ENCODE peak calls at places on chromosomes 13 and 19, in nine cellular contexts. One of them, this sample, is unnamed.

GRCh38 chr19:47682939-47683338 is 30.3 kb upstream of the EHD2 start:
- DNase-seq in esophagus squamous epithelium: no peak
- DNase-seq in psoas muscle: peak; percentile 4
- DNase-seq in mesendoderm: peak; percentile 93
- DNase-seq in right lobe of liver: no peak
- DNase-seq in effector memory CD4-positive, alpha-beta T cell: no peak
- DNase-seq in neural progenitor cell: no peak
- DNase-seq in CD4-positive, CD25-positive, alpha-beta regulatory T cell: no peak
- DNase-seq in hepatocyte: no peak
- DNase-seq in this sample: no peak

GRCh38 chr19:51598159-51598915 is 27.3 kb downstream of the ZNF175 start:
- DNase-seq in CD4-positive, CD25-positive, alpha-beta regulatory T cell: no peak
- DNase-seq in effector memory CD4-positive, alpha-beta T cell: no peak
- DNase-seq in psoas muscle: no peak
- DNase-seq in hepatocyte: no peak
- DNase-seq in neural progenitor cell: no peak
- DNase-seq in esophagus squamous epithelium: no peak
- DNase-seq in mesendoderm: no peak
- DNase-seq in right lobe of liver: no peak
- DNase-seq in this sample: no peak

GRCh38 chr13:51845574-51846318 is 769 bp upstream of the TMEM272 start:
- DNase-seq in esophagus squamous epithelium: no peak
- DNase-seq in psoas muscle: no peak
- DNase-seq in effector memory CD4-positive, alpha-beta T cell: no peak
- DNase-seq in CD4-positive, CD25-positive, alpha-beta regulatory T cell: no peak
- DNase-seq in right lobe of liver: no peak
- DNase-seq in mesendoderm: peak; percentile 1
- DNase-seq in neural progenitor cell: no peak
- DNase-seq in hepatocyte: no peak
- DNase-seq in this sample: no peak

GRCh38 chr19:17950310-17951150 is 16.4 kb upstream of the KCNN1 start:
- DNase-seq in neural progenitor cell: peak; percentile 67
- DNase-seq in CD4-positive, CD25-positive, alpha-beta regulatory T cell: peak; percentile 55
- DNase-seq in esophagus squamous epithelium: no peak
- DNase-seq in hepatocyte: no peak
- DNase-seq in effector memory CD4-positive, alpha-beta T cell: peak; percentile 48
- DNase-seq in mesendoderm: no peak
- DNase-seq in right lobe of liver: no peak
- DNase-seq in psoas muscle: no peak
- DNase-seq in this sample: no peak

GRCh38 chr19:58046856-58047255 is 12.2 kb upstream of the ZNF135 start:
- DNase-seq in mesendoderm: no peak
- DNase-seq in hepatocyte: no peak
- DNase-seq in esophagus squamous epithelium: no peak
- DNase-seq in psoas muscle: no peak
- DNase-seq in right lobe of liver: peak; percentile 19
- DNase-seq in CD4-positive, CD25-positive, alpha-beta regulatory T cell: no peak
- DNase-seq in effector memory CD4-positive, alpha-beta T cell: no peak
- DNase-seq in neural progenitor cell: no peak
- DNase-seq in this sample: no peak

GRCh38 chr19:677201-677600 is 1.0 kb downstream of the FSTL3 start:
- DNase-seq in effector memory CD4-positive, alpha-beta T cell: no peak
- DNase-seq in esophagus squamous epithelium: no peak
- DNase-seq in mesendoderm: no peak
- DNase-seq in right lobe of liver: no peak
- DNase-seq in psoas muscle: peak; percentile 87
- DNase-seq in CD4-positive, CD25-positive, alpha-beta regulatory T cell: no peak
- DNase-seq in neural progenitor cell: no peak
- DNase-seq in hepatocyte: peak; percentile 85
- DNase-seq in this sample: no peak

GRCh38 chr19:43524922-43525835 is 1.8 kb downstream of the ETHE1 start:
- DNase-seq in neural progenitor cell: peak; percentile 38
- DNase-seq in mesendoderm: peak; percentile 55
- DNase-seq in effector memory CD4-positive, alpha-beta T cell: no peak
- DNase-seq in psoas muscle: no peak
- DNase-seq in hepatocyte: peak; percentile 75
- DNase-seq in esophagus squamous epithelium: no peak
- DNase-seq in CD4-positive, CD25-positive, alpha-beta regulatory T cell: no peak
- DNase-seq in right lobe of liver: peak; percentile 90
- DNase-seq in this sample: no peak

GRCh38 chr13:91554101-91554500 is 155.7 kb downstream of the GPC5 start:
- DNase-seq in esophagus squamous epithelium: no peak
- DNase-seq in neural progenitor cell: no peak
- DNase-seq in hepatocyte: no peak
- DNase-seq in psoas muscle: no peak
- DNase-seq in right lobe of liver: no peak
- DNase-seq in mesendoderm: no peak
- DNase-seq in effector memory CD4-positive, alpha-beta T cell: no peak
- DNase-seq in CD4-positive, CD25-positive, alpha-beta regulatory T cell: no peak
- DNase-seq in this sample: no peak

GRCh38 chr13:24223341-24224231 is 63.1 kb downstream of the SPATA13 start:
- DNase-seq in CD4-positive, CD25-positive, alpha-beta regulatory T cell: no peak
- DNase-seq in right lobe of liver: no peak
- DNase-seq in psoas muscle: no peak
- DNase-seq in esophagus squamous epithelium: no peak
- DNase-seq in neural progenitor cell: no peak
- DNase-seq in mesendoderm: no peak
- DNase-seq in effector memory CD4-positive, alpha-beta T cell: no peak
- DNase-seq in hepatocyte: no peak
- DNase-seq in this sample: no peak

GRCh38 chr13:34300559-34300958 is 482.6 kb downstream of the RFC3 start:
- DNase-seq in effector memory CD4-positive, alpha-beta T cell: no peak
- DNase-seq in CD4-positive, CD25-positive, alpha-beta regulatory T cell: no peak
- DNase-seq in mesendoderm: no peak
- DNase-seq in neural progenitor cell: no peak
- DNase-seq in hepatocyte: peak; percentile 30
- DNase-seq in esophagus squamous epithelium: no peak
- DNase-seq in right lobe of liver: no peak
- DNase-seq in psoas muscle: no peak
- DNase-seq in this sample: no peak

GRCh38 chr13:34290661-34291060 is 472.7 kb downstream of the RFC3 start:
- DNase-seq in hepatocyte: no peak
- DNase-seq in effector memory CD4-positive, alpha-beta T cell: no peak
- DNase-seq in CD4-positive, CD25-positive, alpha-beta regulatory T cell: no peak
- DNase-seq in neural progenitor cell: peak; percentile 6
- DNase-seq in psoas muscle: no peak
- DNase-seq in mesendoderm: no peak
- DNase-seq in esophagus squamous epithelium: no peak
- DNase-seq in right lobe of liver: no peak
- DNase-seq in this sample: no peak

GRCh38 chr13:34294483-34295129 is 476.7 kb downstream of the RFC3 start:
- DNase-seq in CD4-positive, CD25-positive, alpha-beta regulatory T cell: no peak
- DNase-seq in psoas muscle: no peak
- DNase-seq in esophagus squamous epithelium: no peak
- DNase-seq in neural progenitor cell: peak; percentile 9
- DNase-seq in right lobe of liver: no peak
- DNase-seq in mesendoderm: no peak
- DNase-seq in effector memory CD4-positive, alpha-beta T cell: no peak
- DNase-seq in hepatocyte: no peak
- DNase-seq in this sample: no peak
- H3K27me3 ChIP-seq in CD4-positive, CD25-positive, alpha-beta regulatory T cell: no peaks in the 10 kb centered on the region
- H3K27me3 ChIP-seq in psoas muscle: no peaks in the 10 kb centered on the region
- H3K27me3 ChIP-seq in esophagus squamous epithelium: no peaks in the 10 kb centered on the region
- H3K27me3 ChIP-seq in neural progenitor cell: no peaks in the 10 kb centered on the region
- H3K27me3 ChIP-seq in right lobe of liver: no peaks in the 10 kb centered on the region
- H3K27me3 ChIP-seq in mesendoderm: no peaks in the 10 kb centered on the region
- H3K27me3 ChIP-seq in effector memory CD4-positive, alpha-beta T cell: no peaks in the 10 kb centered on the region
- H3K27me3 ChIP-seq in hepatocyte: no peaks in the 10 kb centered on the region
- H3K27me3 ChIP-seq in this sample: no peaks in the 10 kb centered on the region

GRCh38 chr19:44847144-44848035 is 1.3 kb downstream of the NECTIN2 start:
- DNase-seq in effector memory CD4-positive, alpha-beta T cell: peak; percentile 13
- DNase-seq in right lobe of liver: peak; percentile 83
- DNase-seq in mesendoderm: peak; percentile 76
- DNase-seq in psoas muscle: peak; percentile 72
- DNase-seq in esophagus squamous epithelium: no peak
- DNase-seq in CD4-positive, CD25-positive, alpha-beta regulatory T cell: no peak
- DNase-seq in hepatocyte: peak; percentile 92
- DNase-seq in neural progenitor cell: peak; percentile 75
- DNase-seq in this sample: no peak
- H3K4me1 ChIP-seq in effector memory CD4-positive, alpha-beta T cell: peaks cover 35% of the 10 kb centered on the region
- H3K4me1 ChIP-seq in right lobe of liver: peaks cover 19% of the 10 kb centered on the region
- H3K4me1 ChIP-seq in mesendoderm: peaks cover 7% of the 10 kb centered on the region
- H3K4me1 ChIP-seq in psoas muscle: no peaks in the 10 kb centered on the region
- H3K4me1 ChIP-seq in esophagus squamous epithelium: peaks cover 27% of the 10 kb centered on the region
- H3K4me1 ChIP-seq in CD4-positive, CD25-positive, alpha-beta regulatory T cell: peaks cover 35% of the 10 kb centered on the region
- H3K4me1 ChIP-seq in hepatocyte: peaks cover 23% of the 10 kb centered on the region
- H3K4me1 ChIP-seq in neural progenitor cell: peaks cover 22% of the 10 kb centered on the region
- H3K4me1 ChIP-seq in this sample: peaks cover 6% of the 10 kb centered on the region

GRCh38 chr19:3607398-3608078 is 863 bp upstream of the TBXA2R start:
- DNase-seq in CD4-positive, CD25-positive, alpha-beta regulatory T cell: no peak
- DNase-seq in hepatocyte: no peak
- DNase-seq in esophagus squamous epithelium: no peak
- DNase-seq in neural progenitor cell: peak; percentile 66
- DNase-seq in mesendoderm: peak; percentile 87
- DNase-seq in effector memory CD4-positive, alpha-beta T cell: no peak
- DNase-seq in psoas muscle: peak; percentile 70
- DNase-seq in right lobe of liver: no peak
- DNase-seq in this sample: no peak

GRCh38 chr19:3608750-3609322 is 2.2 kb upstream of the TBXA2R start:
- DNase-seq in psoas muscle: peak; percentile 61
- DNase-seq in mesendoderm: no peak
- DNase-seq in neural progenitor cell: no peak
- DNase-seq in esophagus squamous epithelium: no peak
- DNase-seq in hepatocyte: no peak
- DNase-seq in CD4-positive, CD25-positive, alpha-beta regulatory T cell: no peak
- DNase-seq in effector memory CD4-positive, alpha-beta T cell: no peak
- DNase-seq in right lobe of liver: no peak
- DNase-seq in this sample: no peak

GRCh38 chr19:3606690-3607289 is at the start of gene TBXA2R:
- DNase-seq in hepatocyte: peak; percentile 55
- DNase-seq in esophagus squamous epithelium: no peak
- DNase-seq in psoas muscle: no peak
- DNase-seq in neural progenitor cell: peak; percentile 64
- DNase-seq in effector memory CD4-positive, alpha-beta T cell: peak; percentile 20
- DNase-seq in right lobe of liver: no peak
- DNase-seq in CD4-positive, CD25-positive, alpha-beta regulatory T cell: peak; percentile 21
- DNase-seq in mesendoderm: peak; percentile 49
- DNase-seq in this sample: no peak

GRCh38 chr19:3609779-3610719 is 3.4 kb upstream of the TBXA2R start:
- DNase-seq in effector memory CD4-positive, alpha-beta T cell: no peak
- DNase-seq in esophagus squamous epithelium: no peak
- DNase-seq in neural progenitor cell: no peak
- DNase-seq in psoas muscle: no peak
- DNase-seq in mesendoderm: no peak
- DNase-seq in CD4-positive, CD25-positive, alpha-beta regulatory T cell: no peak
- DNase-seq in hepatocyte: no peak
- DNase-seq in right lobe of liver: peak; percentile 51
- DNase-seq in this sample: no peak

DNA sequence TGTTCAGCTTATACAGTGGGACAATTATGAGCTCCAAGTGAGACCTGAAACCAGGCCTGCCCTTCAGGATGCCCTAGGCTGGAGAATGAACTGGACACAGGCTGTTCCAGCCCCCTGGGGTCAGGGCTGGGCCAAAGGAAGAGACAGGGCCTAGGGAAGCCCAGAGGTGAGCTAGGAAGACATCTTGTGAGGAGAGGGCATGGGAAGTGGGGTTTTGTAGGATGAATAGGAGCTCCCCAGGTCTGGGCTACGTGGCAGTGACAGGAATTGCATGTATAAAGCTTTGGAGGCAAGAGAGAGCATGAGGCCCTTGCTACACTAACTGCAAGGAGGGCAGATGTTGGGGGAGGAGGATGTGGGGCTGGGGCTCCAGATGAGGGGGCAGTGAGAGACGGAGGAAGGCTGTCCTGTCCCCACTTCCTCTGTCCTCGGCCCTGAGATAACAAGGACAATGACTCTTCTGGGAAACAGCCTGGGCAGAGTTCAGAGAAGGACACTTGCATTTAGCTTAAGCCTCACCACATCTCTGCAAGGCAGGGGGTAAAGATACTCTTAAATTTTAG is 1.5 kb upstream of the TBXA2R start:
- DNase-seq in neural progenitor cell: no peak
- DNase-seq in hepatocyte: no peak
- DNase-seq in effector memory CD4-positive, alpha-beta T cell: no peak
- DNase-seq in psoas muscle: peak; percentile 15
- DNase-seq in esophagus squamous epithelium: no peak
- DNase-seq in right lobe of liver: no peak
- DNase-seq in CD4-positive, CD25-positive, alpha-beta regulatory T cell: no peak
- DNase-seq in mesendoderm: no peak
- DNase-seq in this sample: no peak
- H3K4me3 ChIP-seq in neural progenitor cell: peak overlapping the region; percentile 40
- H3K4me3 ChIP-seq in hepatocyte: no peak overlapping the region
- H3K4me3 ChIP-seq in effector memory CD4-positive, alpha-beta T cell: no peak overlapping the region
- H3K4me3 ChIP-seq in psoas muscle: no peak overlapping the region
- H3K4me3 ChIP-seq in esophagus squamous epithelium: no peak overlapping the region
- H3K4me3 ChIP-seq in right lobe of liver: no peak overlapping the region
- H3K4me3 ChIP-seq in CD4-positive, CD25-positive, alpha-beta regulatory T cell: no peak overlapping the region
- H3K4me3 ChIP-seq in mesendoderm: no peak overlapping the region
- H3K4me3 ChIP-seq in this sample: no peak overlapping the region

DNA sequence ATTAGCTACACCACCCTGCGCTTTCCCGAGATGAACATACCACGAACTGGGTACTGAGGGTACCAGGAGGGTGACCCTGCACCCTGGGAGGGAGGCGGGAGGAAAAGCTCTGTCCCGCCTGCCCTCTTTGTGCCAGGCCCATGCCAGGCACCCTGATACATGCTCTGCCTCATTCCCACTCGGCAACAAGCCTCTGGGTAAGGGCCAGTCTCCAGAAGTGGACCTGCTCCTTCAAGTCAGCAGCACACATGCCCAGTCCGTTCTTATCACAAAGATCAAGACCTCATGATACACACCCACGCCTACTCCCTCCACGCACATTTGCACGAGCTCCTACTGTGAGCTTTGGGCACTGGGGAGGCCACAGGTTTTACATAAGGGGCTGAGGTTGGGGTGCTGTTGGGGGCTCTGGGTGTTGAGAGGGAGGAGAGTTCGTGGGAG is 2.0 kb upstream of the FFAR1 start:
- DNase-seq in effector memory CD4-positive, alpha-beta T cell: no peak
- DNase-seq in neural progenitor cell: no peak
- DNase-seq in hepatocyte: no peak
- DNase-seq in right lobe of liver: peak; percentile 39
- DNase-seq in mesendoderm: no peak
- DNase-seq in esophagus squamous epithelium: no peak
- DNase-seq in psoas muscle: no peak
- DNase-seq in CD4-positive, CD25-positive, alpha-beta regulatory T cell: no peak
- DNase-seq in this sample: no peak
- H3K27me3 ChIP-seq in effector memory CD4-positive, alpha-beta T cell: no peaks in the 10 kb centered on the region
- H3K27me3 ChIP-seq in neural progenitor cell: peaks cover 36% of the 10 kb centered on the region
- H3K27me3 ChIP-seq in hepatocyte: no peaks in the 10 kb centered on the region
- H3K27me3 ChIP-seq in right lobe of liver: no peaks in the 10 kb centered on the region
- H3K27me3 ChIP-seq in mesendoderm: no peaks in the 10 kb centered on the region
- H3K27me3 ChIP-seq in esophagus squamous epithelium: peaks cover 45% of the 10 kb centered on the region
- H3K27me3 ChIP-seq in psoas muscle: no peaks in the 10 kb centered on the region
- H3K27me3 ChIP-seq in CD4-positive, CD25-positive, alpha-beta regulatory T cell: no peaks in the 10 kb centered on the region
- H3K27me3 ChIP-seq in this sample: no peaks in the 10 kb centered on the region

DNA sequence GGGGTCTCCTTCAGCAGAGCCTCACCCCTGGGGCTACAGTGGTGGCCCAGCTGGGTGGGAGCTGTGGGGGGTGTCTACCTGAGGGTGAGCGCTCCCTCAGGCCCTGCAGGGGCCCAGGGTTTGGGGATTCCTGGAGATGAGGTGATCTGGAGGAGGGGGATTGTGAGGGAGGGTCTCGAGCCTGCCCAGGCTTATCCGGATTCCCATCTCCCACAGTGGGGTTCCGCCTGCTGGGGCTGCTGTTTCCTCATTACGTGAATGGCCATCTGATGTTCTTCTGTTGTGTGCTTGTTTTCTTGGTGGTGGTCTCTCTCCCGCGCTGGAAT is 4.4 kb downstream of the PPP1R37 start:
- DNase-seq in mesendoderm: no peak
- DNase-seq in neural progenitor cell: no peak
- DNase-seq in right lobe of liver: no peak
- DNase-seq in psoas muscle: no peak
- DNase-seq in esophagus squamous epithelium: no peak
- DNase-seq in effector memory CD4-positive, alpha-beta T cell: no peak
- DNase-seq in hepatocyte: no peak
- DNase-seq in CD4-positive, CD25-positive, alpha-beta regulatory T cell: no peak
- DNase-seq in this sample: no peak
- H3K4me1 ChIP-seq in mesendoderm: peaks cover 4% of the 10 kb centered on the region
- H3K4me1 ChIP-seq in neural progenitor cell: peaks cover 21% of the 10 kb centered on the region
- H3K4me1 ChIP-seq in right lobe of liver: peaks cover 6% of the 10 kb centered on the region
- H3K4me1 ChIP-seq in psoas muscle: peaks cover 86% of the 10 kb centered on the region
- H3K4me1 ChIP-seq in esophagus squamous epithelium: peaks cover 62% of the 10 kb centered on the region
- H3K4me1 ChIP-seq in effector memory CD4-positive, alpha-beta T cell: peaks cover 24% of the 10 kb centered on the region
- H3K4me1 ChIP-seq in hepatocyte: peaks cover 66% of the 10 kb centered on the region
- H3K4me1 ChIP-seq in CD4-positive, CD25-positive, alpha-beta regulatory T cell: peaks cover 29% of the 10 kb centered on the region
- H3K4me1 ChIP-seq in this sample: peaks cover 1% of the 10 kb centered on the region